ENCODE peak calls at places on chromosome X, in seven cellular contexts. Q is GM12878, X is H1, H is HCT116, D is HepG2, Y is SK-N-SH, N is K562. P is an unnamed sample.

GRCh38 chrX:40922307-40922706 is 162.9 kb upstream of the USP9X start:
- DNase-seq in Y (peak), N (peak), Q (no peak), H (peak), X (no peak), D (peak), P (no peak)

GRCh38 chrX:24334473-24334872 is 20.6 kb upstream of the SUPT20HL2 start:
- DNase-seq in Y (no peak), Q (no peak), D (no peak), N (no peak), H (no peak), X (no peak), P (no peak)

GRCh38 chrX:30039768-30040167 is 175.6 kb upstream of the MAGEB2 start:
- DNase-seq in H (no peak), X (no peak), N (no peak), Q (no peak), D (no peak), Y (no peak), P (no peak)

GRCh38 chrX:39766085-39766726 is 331.6 kb downstream of the BCOR start:
- DNase-seq in Q (no peak), N (no peak), H (no peak), X (no peak), D (no peak), Y (no peak), P (no peak)

GRCh38 chrX:13059269-13059668 is 14.8 kb upstream of the FAM9C start:
- DNase-seq in D (no peak), N (no peak), Y (no peak), Q (no peak), X (no peak), H (no peak), P (no peak)

GRCh38 chrX:103052625-103053024 is 11.3 kb downstream of the BEX1 start:
- DNase-seq in Q (no peak), D (peak), X (no peak), H (no peak), N (no peak), Y (no peak), P (no peak)

GRCh38 chrX:46913710-46914109 is 1.5 kb downstream of the JADE3 start:
- DNase-seq in N (no peak), H (no peak), X (no peak), Y (peak), Q (no peak), D (peak), P (peak)

GRCh38 chrX:103151799-103152198 is 58.9 kb upstream of the NXF3 start:
- DNase-seq in N (no peak), D (no peak), H (no peak), Q (no peak), X (no peak), Y (no peak), P (no peak)

GRCh38 chrX:39941332-39941920 is 156.3 kb downstream of the BCOR start:
- DNase-seq in Q (no peak), X (no peak), Y (peak), H (no peak), D (no peak), N (no peak), P (no peak)

GRCh38 chrX:70979136-70979762 is 48.4 kb upstream of the SLC7A3 start:
- DNase-seq in D (peak), H (no peak), Q (no peak), Y (peak), N (peak), X (no peak), P (peak)

GRCh38 chrX:13190051-13190450 is 129.8 kb downstream of the ATXN3L start:
- DNase-seq in H (no peak), Q (no peak), Y (no peak), D (no peak), X (no peak), N (no peak), P (no peak)

GRCh38 chrX:54721424-54721823 is 76.6 kb downstream of the ITIH6 start:
- DNase-seq in N (no peak), Y (no peak), X (no peak), Q (no peak), H (peak), D (no peak), P (peak)

GRCh38 chrX:13383907-13384306 is 64.1 kb upstream of the ATXN3L start:
- DNase-seq in Q (peak), Y (no peak), N (no peak), H (no peak), X (no peak), D (no peak), P (peak)

GRCh38 chrX:129736491-129736890 is 2.3 kb upstream of the XPNPEP2 start:
- DNase-seq in N (no peak), X (no peak), D (peak), Q (no peak), H (no peak), Y (no peak), P (no peak)

GRCh38 chrX:100090931-100091330 is 319.1 kb downstream of the PCDH19 start:
- DNase-seq in Y (no peak), X (no peak), H (no peak), D (no peak), N (no peak), Q (no peak), P (no peak)

GRCh38 chrX:132853040-132853439 is 105.4 kb downstream of the HS6ST2 start:
- DNase-seq in Q (no peak), H (no peak), X (no peak), N (no peak), D (no peak), Y (no peak), P (no peak)

GRCh38 chrX:149830192-149830873 is 48.6 kb downstream of the MAGEA9 start:
- DNase-seq in Y (no peak), H (no peak), Q (peak), N (no peak), D (no peak), X (no peak), P (no peak)

GRCh38 chrX:75229774-75230173 is 44.1 kb upstream of the UPRT start:
- DNase-seq in Q (peak), N (no peak), Y (no peak), X (no peak), H (no peak), D (no peak), P (no peak)

GRCh38 chrX:136616987-136617685 is 30.8 kb upstream of the CD40LG start:
- DNase-seq in D (no peak), X (no peak), Y (no peak), H (no peak), N (no peak), Q (no peak), P (no peak)

GRCh38 chrX:38627683-38628082 is 66.3 kb downstream of the TSPAN7 start:
- DNase-seq in N (peak), D (peak), Y (peak), X (peak), Q (no peak), H (peak), P (no peak)

GRCh38 chrX:138763761-138764160 is 52.2 kb upstream of the FGF13 start:
- DNase-seq in Y (no peak), X (no peak), D (no peak), Q (no peak), H (no peak), N (no peak), P (peak)

GRCh38 chrX:11445540-11445939 is 152.3 kb downstream of the AMELX start:
- DNase-seq in N (no peak), Q (no peak), Y (no peak), D (no peak), H (no peak), X (no peak), P (no peak)

GRCh38 chrX:68940601-68941000 is 111.8 kb downstream of the EFNB1 start:
- DNase-seq in D (no peak), N (peak), H (no peak), X (no peak), Y (no peak), Q (no peak), P (no peak)

GRCh38 chrX:121356850-121357171 is 309.4 kb downstream of the GLUD2 start:
- DNase-seq in Y (no peak), D (no peak), H (no peak), N (no peak), X (no peak), Q (no peak), P (no peak)

GRCh38 chrX:151402719-151403390 is 5.8 kb downstream of the VMA21 start:
- DNase-seq in D (no peak), H (no peak), Y (peak), X (no peak), N (no peak), Q (no peak), P (no peak)

GRCh38 chrX:38327775-38328081 is 419 bp upstream of the RPGR start:
- DNase-seq in H (no peak), Y (no peak), N (no peak), Q (no peak), D (no peak), X (no peak), P (no peak)

GRCh38 chrX:2696698-2697215 is 5.7 kb downstream of the CD99 start:
- DNase-seq in Q (peak), X (no peak), D (no peak), Y (no peak), N (no peak), H (no peak), P (no peak)

GRCh38 chrX:9456250-9457074 is 8.4 kb upstream of the TBL1X start:
- DNase-seq in D (peak), N (no peak), Y (no peak), Q (no peak), H (no peak), X (no peak), P (no peak)

GRCh38 chrX:72714471-72714916 is 388 bp upstream of the PHKA1 start:
- DNase-seq in Q (no peak), Y (peak), X (peak), D (peak), H (peak), N (no peak), P (peak)

GRCh38 chrX:140661657-140662056 is 47.9 kb upstream of the LINC00632 start:
- DNase-seq in H (no peak), Q (no peak), X (no peak), N (no peak), D (no peak), Y (no peak), P (peak)

GRCh38 chrX:154373340-154374306 is 811 bp downstream of the FLNA start:
- DNase-seq in Q (peak), N (peak), X (peak), D (peak), Y (no peak), H (peak), P (peak)

GRCh38 chrX:15529165-15529564 is 28.6 kb downstream of the BMX start:
- DNase-seq in D (no peak), N (no peak), X (no peak), H (no peak), Q (no peak), Y (no peak), P (no peak)
- TF ChIP-seq JUND in D (no peak), N (no peak), X (no peak), H (no peak), Q (no peak), Y (no peak), P (no peak)

DNA sequence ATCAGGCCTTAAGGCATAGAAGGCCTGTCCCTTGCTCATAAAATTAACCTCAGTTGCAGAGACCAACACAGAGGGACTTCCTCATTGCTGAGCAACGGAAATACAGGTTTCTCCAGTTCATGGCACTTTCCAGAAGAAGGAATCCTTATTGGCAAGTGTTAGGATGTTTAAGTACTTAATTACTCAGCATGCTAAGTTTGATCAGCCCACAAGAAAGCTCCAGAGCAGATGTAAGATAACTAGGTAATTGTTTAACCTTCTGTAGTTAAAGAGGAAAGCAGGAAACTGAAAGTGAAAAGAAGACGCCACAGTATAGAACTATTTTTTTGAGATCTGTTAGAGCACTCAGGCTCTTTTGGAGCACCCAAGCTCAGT is 33.5 kb downstream of the SMS start:
- DNase-seq in D (no peak), X (no peak), Q (peak), Y (no peak), N (no peak), H (no peak), P (peak)
- TF ChIP-seq JUND in D (no peak), X (no peak), Q (no peak), Y (no peak), N (no peak), H (no peak), P (peak)

GRCh38 chrX:111444881-111445280 is 32.9 kb upstream of the DCX start:
- DNase-seq in X (no peak), Y (no peak), N (no peak), H (no peak), D (no peak), Q (no peak), P (no peak)

GRCh38 chrX:111447298-111447697 is 35.3 kb upstream of the DCX start:
- DNase-seq in Y (peak), H (peak), D (peak), Q (no peak), X (no peak), N (peak), P (no peak)

GRCh38 chrX:111442791-111443190 is 30.8 kb upstream of the DCX start:
- DNase-seq in Q (no peak), H (no peak), D (no peak), X (no peak), Y (no peak), N (no peak), P (no peak)

GRCh38 chrX:111445485-111445884 is 33.5 kb upstream of the DCX start:
- DNase-seq in X (no peak), N (peak), D (peak), Q (no peak), Y (peak), H (peak), P (peak)
- TF ChIP-seq JUND in X (no peak), N (no peak), D (no peak), Q (no peak), Y (no peak), H (no peak), P (no peak)

GRCh38 chrX:123217077-123217476 is 33.0 kb downstream of the GRIA3 start:
- DNase-seq in N (peak), D (no peak), X (no peak), Q (no peak), Y (no peak), H (no peak), P (no peak)

GRCh38 chrX:123223409-123223808 is 39.3 kb downstream of the GRIA3 start:
- DNase-seq in Y (no peak), N (no peak), D (no peak), Q (no peak), H (no peak), X (no peak), P (no peak)

GRCh38 chrX:123217728-123218127 is 33.6 kb downstream of the GRIA3 start:
- DNase-seq in H (no peak), X (no peak), D (no peak), N (no peak), Q (no peak), Y (no peak), P (no peak)

GRCh38 chrX:123222920-123223319 is 38.8 kb downstream of the GRIA3 start:
- DNase-seq in Q (no peak), D (no peak), H (no peak), Y (no peak), X (no peak), N (no peak), P (no peak)

GRCh38 chrX:123219916-123220315 is 35.8 kb downstream of the GRIA3 start:
- DNase-seq in Q (no peak), H (no peak), Y (peak), N (no peak), D (peak), X (no peak), P (no peak)
- TF ChIP-seq JUND in Q (no peak), H (no peak), Y (no peak), N (no peak), D (no peak), X (no peak), P (no peak)

GRCh38 chrX:85243761-85244410 is at the start of the genes SATL1 and ZNF711:
- DNase-seq in Y (peak), X (peak), Q (no peak), N (peak), H (peak), D (peak), P (peak)
- TF ChIP-seq JUND in Y (no peak), X (no peak), Q (no peak), N (no peak), H (no peak), D (no peak), P (no peak)

GRCh38 chrX:44506688-44507087 is 36.0 kb downstream of the FUNDC1 start:
- DNase-seq in D (no peak), X (no peak), Y (no peak), N (no peak), H (no peak), Q (no peak), P (no peak)

GRCh38 chrX:44503550-44503949 is 39.1 kb downstream of the FUNDC1 start:
- DNase-seq in Q (no peak), H (no peak), N (no peak), X (no peak), D (no peak), Y (no peak), P (peak)

DNA sequence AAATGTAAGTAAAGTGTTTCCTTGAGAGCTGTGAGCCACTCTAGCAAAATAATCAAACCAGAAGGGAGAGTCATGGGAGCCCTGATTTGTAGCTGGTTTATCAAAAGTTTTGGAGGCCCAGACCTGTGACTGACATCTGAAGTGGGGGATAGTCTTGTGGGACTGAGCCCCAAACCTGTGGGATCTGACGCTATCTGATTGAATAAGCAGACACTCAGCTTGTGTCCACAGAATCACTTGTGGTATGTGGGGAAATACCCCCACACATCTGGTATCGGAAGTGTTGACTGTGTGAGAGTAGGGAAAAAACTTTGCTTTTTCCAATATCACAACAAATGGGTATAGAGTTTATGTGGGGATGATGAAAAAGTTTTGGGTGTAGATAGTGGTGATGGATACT is 35.4 kb downstream of the FUNDC1 start:
- DNase-seq in Y (no peak), H (no peak), Q (no peak), X (no peak), N (no peak), D (no peak), P (no peak)
- TF ChIP-seq JUND in Y (no peak), H (no peak), Q (no peak), X (no peak), N (no peak), D (no peak), P (no peak)

P was measured in T47D.